ENCODE peak calls at places on chromosome 2, in seven cellular contexts. P is stimulated activated CD4-positive, alpha-beta T cell treated with anti-CD3 and anti-CD28 coated beads, TNF-alpha, amount 100 ng/mL, for 24 hours; B is activated effector memory CD4-positive, alpha-beta T cell treated with anti-CD3 and anti-CD28 coated beads, Interleukin-2, amount 50 U/mL, for 16 hours; Z is AG09309; A is GM04504; M is Calu3; Q is HFF-Myc. D is an unnamed sample.

GRCh38 chr2:109013046-109013445 is 24.0 kb upstream of the EDAR start:
- DNase-seq in P (no peak), B (no peak), Z (no peak), A (no peak), M (peak; percentile 50), Q (no peak), D (no peak)

GRCh38 chr2:23135481-23136100 is 249.4 kb upstream of the KLHL29 start:
- DNase-seq in P (no peak), B (no peak), Z (no peak), A (no peak), M (no peak), Q (no peak), D (peak; percentile 13)

GRCh38 chr2:33680906-33681305 is 81.8 kb upstream of the FAM98A start:
- DNase-seq in P (no peak), B (no peak), Z (no peak), A (no peak), M (no peak), Q (no peak), D (no peak)

GRCh38 chr2:224286923-224287322 is 115.0 kb downstream of the FAM124B start:
- DNase-seq in P (no peak), B (no peak), Z (no peak), A (no peak), M (no peak), Q (no peak), D (no peak)

GRCh38 chr2:175227382-175227781 is 45.9 kb upstream of the ATP5MC3 start:
- DNase-seq in P (no peak), B (no peak), Z (no peak), A (no peak), M (no peak), Q (no peak), D (no peak)

GRCh38 chr2:120237491-120237902 is 14.3 kb upstream of the TMEM185B start:
- DNase-seq in P (no peak), B (no peak), Z (no peak), A (peak; percentile 66), M (peak; percentile 63), Q (peak; percentile 39), D (no peak)

GRCh38 chr2:155546715-155547555 is 785.6 kb downstream of the NR4A2 start:
- DNase-seq in P (no peak), B (no peak), Z (no peak), A (no peak), M (no peak), Q (no peak), D (no peak)

GRCh38 chr2:165015052-165015642 is 59.8 kb upstream of the SLC38A11 start:
- DNase-seq in P (peak; percentile 25), B (peak; percentile 79), Z (no peak), A (peak; percentile 21), M (peak; percentile 80), Q (peak; percentile 53), D (peak; percentile 76)

GRCh38 chr2:217138284-217138683 is 278.4 kb upstream of the TNP1 start:
- DNase-seq in P (no peak), B (no peak), Z (no peak), A (no peak), M (no peak), Q (no peak), D (no peak)

GRCh38 chr2:217360781-217361485 is 501.1 kb upstream of the TNP1 start:
- DNase-seq in P (no peak), B (no peak), Z (peak; percentile 74), A (peak; percentile 77), M (no peak), Q (peak; percentile 61), D (no peak)

GRCh38 chr2:85795331-85796045 is 41.7 kb downstream of the ATOH8 start:
- DNase-seq in P (no peak), B (peak; percentile 44), Z (no peak), A (no peak), M (no peak), Q (no peak), D (no peak)

GRCh38 chr2:163570391-163570790 is 165.4 kb downstream of the FIGN start:
- DNase-seq in P (no peak), B (no peak), Z (no peak), A (no peak), M (no peak), Q (no peak), D (no peak)

GRCh38 chr2:201966691-201967388 is 66.8 kb upstream of the FZD7 start:
- DNase-seq in P (no peak), B (no peak), Z (no peak), A (no peak), M (peak; percentile 29), Q (no peak), D (no peak)

GRCh38 chr2:795245-796041 is 118.2 kb upstream of the TMEM18 start:
- DNase-seq in P (no peak), B (peak; percentile 36), Z (no peak), A (no peak), M (no peak), Q (no peak), D (no peak)

GRCh38 chr2:178718283-178718682 is 88.9 kb downstream of the TTN start:
- DNase-seq in P (no peak), B (no peak), Z (no peak), A (no peak), M (no peak), Q (no peak), D (no peak)

GRCh38 chr2:8355046-8355445 is 326.8 kb upstream of the ID2 start:
- DNase-seq in P (no peak), B (no peak), Z (no peak), A (no peak), M (no peak), Q (no peak), D (no peak)

GRCh38 chr2:27041708-27042107 is 8.9 kb downstream of the TMEM214 start:
- DNase-seq in P (no peak), B (no peak), Z (no peak), A (no peak), M (no peak), Q (no peak), D (no peak)

GRCh38 chr2:143071185-143071876 is 57.9 kb upstream of the ARHGAP15 start:
- DNase-seq in P (no peak), B (no peak), Z (no peak), A (no peak), M (no peak), Q (no peak), D (no peak)

GRCh38 chr2:215917953-215918620 is 95.3 kb downstream of the MREG start:
- DNase-seq in P (no peak), B (no peak), Z (peak; percentile 75), A (peak; percentile 58), M (no peak), Q (no peak), D (no peak)

GRCh38 chr2:177272765-177273164 is 8.2 kb upstream of the NFE2L2 start:
- DNase-seq in P (no peak), B (no peak), Z (no peak), A (no peak), M (no peak), Q (no peak), D (no peak)

GRCh38 chr2:15388406-15389325 is 172.5 kb downstream of the NBAS start:
- DNase-seq in P (no peak), B (no peak), Z (no peak), A (no peak), M (no peak), Q (no peak), D (no peak)

GRCh38 chr2:45382744-45383143 is 228.3 kb downstream of the SRBD1 start:
- DNase-seq in P (no peak), B (no peak), Z (no peak), A (no peak), M (no peak), Q (peak; percentile 4), D (peak; percentile 5)

GRCh38 chr2:238644095-238645081 is 203.5 kb upstream of the TWIST2 start:
- DNase-seq in P (no peak), B (no peak), Z (peak; percentile 47), A (peak; percentile 79), M (peak; percentile 16), Q (no peak), D (no peak)

GRCh38 chr2:228986961-228987360 is 284.1 kb downstream of the PID1 start:
- DNase-seq in P (no peak), B (no peak), Z (no peak), A (peak; percentile 10), M (no peak), Q (no peak), D (no peak)

GRCh38 chr2:217222511-217222910 is 362.6 kb upstream of the TNP1 start:
- DNase-seq in P (no peak), B (no peak), Z (no peak), A (no peak), M (no peak), Q (no peak), D (peak; percentile 19)

GRCh38 chr2:17969661-17970060 is 91.2 kb downstream of the KCNS3 start:
- DNase-seq in P (no peak), B (no peak), Z (no peak), A (no peak), M (no peak), Q (no peak), D (no peak)

GRCh38 chr2:102839668-102840388 is 78.0 kb downstream of the TMEM182 start:
- DNase-seq in P (peak; percentile 16), B (no peak), Z (no peak), A (peak; percentile 9), M (peak; percentile 39), Q (peak; percentile 27), D (peak; percentile 59)

GRCh38 chr2:56239437-56239836 is 55.6 kb downstream of the CCDC85A start:
- DNase-seq in P (no peak), B (no peak), Z (no peak), A (peak; percentile 63), M (no peak), Q (no peak), D (no peak)

GRCh38 chr2:97005353-97005752 is 19.0 kb upstream of the FAM178B start:
- DNase-seq in P (no peak), B (no peak), Z (no peak), A (no peak), M (peak; percentile 20), Q (peak; percentile 0), D (no peak)

GRCh38 chr2:127371037-127371436 is 16.7 kb downstream of the MAP3K2 start:
- DNase-seq in P (no peak), B (no peak), Z (no peak), A (no peak), M (no peak), Q (no peak), D (no peak)

GRCh38 chr2:219676586-219676985 is 49.2 kb downstream of the SLC4A3 start:
- DNase-seq in P (no peak), B (no peak), Z (no peak), A (no peak), M (peak; percentile 35), Q (no peak), D (peak; percentile 20)

GRCh38 chr2:85523906-85524566 is 14.9 kb upstream of the MAT2A start:
- DNase-seq in P (no peak), B (no peak), Z (no peak), A (no peak), M (no peak), Q (no peak), D (peak; percentile 19)

GRCh38 chr2:197369228-197369945 is 58.8 kb upstream of the ANKRD44 start:
- DNase-seq in P (no peak), B (no peak), Z (no peak), A (no peak), M (peak; percentile 3), Q (peak; percentile 37), D (no peak)

GRCh38 chr2:400988-401679 is 113.2 kb upstream of the ALKAL2 start:
- DNase-seq in P (no peak), B (no peak), Z (no peak), A (no peak), M (no peak), Q (no peak), D (no peak)

GRCh38 chr2:70826696-70827330 is 6.4 kb upstream of the CLEC4F start:
- DNase-seq in P (no peak), B (no peak), Z (no peak), A (no peak), M (no peak), Q (no peak), D (no peak)

D was measured in pons.